ENCODE peak calls at places on chromosomes 4 and X, in five cellular contexts. Y is PC-9; C is heart right ventricle; U is stimulated activated naive CD4-positive, alpha-beta T cell; G is stimulated activated CD4-positive, alpha-beta T cell treated with anti-CD3 and anti-CD28 coated beads, Interleukin-15, amount 100 ng/mL, for 1 hour. R is an unnamed sample.
A peak's percentile ranks its signal among the peaks of the same experiment; 100 is the strongest.

GRCh38 chrX:18210470-18210869 is 10.2 kb downstream of the BEND2 start:
- DNase-seq in U (no peak), G (no peak), C (no peak), Y (no peak), R (no peak)

GRCh38 chrX:70032797-70033196 is 16.9 kb downstream of the AWAT2 start:
- DNase-seq in Y (no peak), U (no peak), C (no peak), G (no peak), R (no peak)

GRCh38 chr4:3229964-3230363 is 19.0 kb upstream of the MSANTD1 start:
- DNase-seq in Y (no peak), U (no peak), G (no peak), C (no peak), R (no peak)

GRCh38 chr4:86549163-86549788 is 44.8 kb upstream of the PTPN13 start:
- DNase-seq in C (no peak), G (no peak), U (no peak), Y (no peak), R (no peak)

GRCh38 chr4:38381788-38382187 is 282.2 kb upstream of the KLF3 start:
- DNase-seq in C (no peak), Y (no peak), G (no peak), U (no peak), R (no peak)

GRCh38 chr4:38565271-38566199 is 98.5 kb upstream of the KLF3 start:
- DNase-seq in U (no peak), Y (no peak), G (no peak), C (peak; percentile 13), R (no peak)

GRCh38 chr4:157312702-157313101 is 92.2 kb downstream of the GRIA2 start:
- DNase-seq in Y (no peak), U (no peak), G (no peak), C (no peak), R (no peak)

GRCh38 chrX:5051831-5052491 is 1176.7 kb downstream of the NLGN4X start:
- DNase-seq in U (no peak), Y (peak; percentile 93), G (no peak), C (peak; percentile 42), R (peak; percentile 85)

GRCh38 chr4:3287972-3288570 is 4.8 kb upstream of the RGS12 start:
- DNase-seq in U (no peak), Y (no peak), C (no peak), G (no peak), R (no peak)

GRCh38 chrX:125507119-125507518 is 187.4 kb downstream of the TEX13C start:
- DNase-seq in G (no peak), Y (no peak), C (no peak), U (no peak), R (no peak)

GRCh38 chrX:1449581-1450149 is 3.0 kb downstream of the ASMTL start:
- DNase-seq in C (no peak), G (no peak), Y (no peak), U (no peak), R (no peak)

GRCh38 chrX:112769034-112769433 is 71.6 kb downstream of the AMOT start:
- DNase-seq in U (no peak), Y (no peak), G (no peak), C (no peak), R (no peak)

GRCh38 chr4:139951051-139951450 is 202.9 kb downstream of the MAML3 start:
- DNase-seq in C (no peak), Y (no peak), U (no peak), G (no peak), R (no peak)

GRCh38 chr4:118849867-118850812 is 14.2 kb upstream of the SEC24D start:
- DNase-seq in U (peak; percentile 6), C (no peak), G (no peak), Y (peak; percentile 40), R (no peak)

R was measured in tibial artery.